ENCODE peak calls at places on chromosomes 3 and 15, in six cellular contexts. O is neuronal stem cell; G is IMR-90; X is ovary; N is effector memory CD4-positive, alpha-beta T cell; A is CD8-positive, alpha-beta memory T cell. T is an unnamed sample.
A peak's percentile ranks its signal among the peaks of the same experiment; 100 is the strongest.

GRCh38 chr15:42191610-42192346 is 16.3 kb downstream of the VPS39 start:
- DNase-seq in G (no peak), N (no peak), X (no peak), A (no peak), O (no peak), T (no peak)

GRCh38 chr3:14537590-14538450 is 2.3 kb downstream of the GRIP2 start:
- DNase-seq in N (no peak), X (no peak), A (peak; percentile 12), G (no peak), O (no peak), T (no peak)

GRCh38 chr3:142878901-142879300 is 10.0 kb downstream of the PCOLCE2 start:
- DNase-seq in N (no peak), O (no peak), G (no peak), A (no peak), X (no peak), T (no peak)

GRCh38 chr3:23825802-23826201 is 20.0 kb downstream of the UBE2E1 start:
- DNase-seq in G (no peak), X (no peak), A (no peak), N (no peak), O (no peak), T (no peak)

GRCh38 chr15:80411788-80412288 is 7.7 kb downstream of the ARNT2 start:
- DNase-seq in O (no peak), A (no peak), X (no peak), N (no peak), G (no peak), T (no peak)

GRCh38 chr15:59746777-59747176 is 57.7 kb upstream of the BNIP2 start:
- DNase-seq in G (no peak), O (no peak), A (no peak), X (no peak), N (no peak), T (no peak)

GRCh38 chr15:82810863-82811421 is 1.5 kb downstream of the WHAMM start:
- DNase-seq in A (peak; percentile 78), X (no peak), N (peak; percentile 38), G (no peak), O (no peak), T (peak; percentile 5)

GRCh38 chr3:126267169-126267975 is 87.0 kb upstream of the ALDH1L1 start:
- DNase-seq in O (peak; percentile 93), G (peak; percentile 91), A (no peak), X (peak; percentile 82), N (no peak), T (peak; percentile 87)

GRCh38 chr3:133600682-133601081 is 27.2 kb downstream of the CDV3 start:
- DNase-seq in O (no peak), N (no peak), X (no peak), G (no peak), A (no peak), T (no peak)

GRCh38 chr3:177729939-177730700 is 532.8 kb upstream of the TBL1XR1 start:
- DNase-seq in N (no peak), O (no peak), X (peak; percentile 41), A (no peak), G (no peak), T (peak; percentile 66)

GRCh38 chr15:64552281-64552948 is 92.0 kb downstream of the ZNF609 start:
- DNase-seq in N (no peak), X (no peak), G (no peak), O (no peak), A (no peak), T (no peak)

GRCh38 chr15:92603743-92604470 is 51.7 kb downstream of the FAM174B start:
- DNase-seq in G (no peak), A (no peak), O (no peak), X (peak; percentile 54), N (no peak), T (peak; percentile 23)

GRCh38 chr15:92601940-92602593 is 53.5 kb downstream of the FAM174B start:
- DNase-seq in N (no peak), A (no peak), O (no peak), G (no peak), X (no peak), T (no peak)

GRCh38 chr15:92599394-92599970 is 56.1 kb downstream of the FAM174B start:
- DNase-seq in N (no peak), A (no peak), O (no peak), X (no peak), G (peak; percentile 21), T (peak; percentile 72)

GRCh38 chr15:92603278-92603677 is 52.3 kb downstream of the FAM174B start:
- DNase-seq in G (no peak), N (no peak), X (no peak), O (no peak), A (no peak), T (no peak)

DNA sequence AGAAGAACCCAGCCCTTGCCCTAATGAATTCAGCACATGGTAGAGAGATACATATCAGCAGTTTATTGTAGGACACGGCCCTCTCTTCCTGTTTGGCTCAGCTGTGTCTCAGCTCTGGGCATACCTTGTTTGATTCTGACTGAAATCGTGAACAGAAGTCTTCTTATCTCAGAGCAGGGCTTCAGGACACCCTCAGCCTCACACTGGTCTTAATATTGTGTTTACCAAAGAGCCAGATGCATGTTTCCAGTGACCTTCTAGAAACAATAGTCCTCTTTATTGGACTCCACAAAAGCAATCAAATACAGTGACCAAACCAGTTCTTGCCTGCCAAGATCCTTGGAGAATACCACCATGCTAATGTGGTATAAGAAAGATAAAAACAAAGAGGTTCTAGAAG is 54.7 kb downstream of the FAM174B start:
- DNase-seq in G (no peak), A (no peak), N (no peak), X (no peak), O (no peak), T (no peak)
- H3K4me3 ChIP-seq in G (no peak overlapping the region), A (no peak overlapping the region), N (no peak overlapping the region), X (no peak overlapping the region), O (no peak overlapping the region), T (no peak overlapping the region)

GRCh38 chr3:171847133-171847532 is 4.0 kb downstream of the TMEM212 start:
- DNase-seq in G (no peak), X (no peak), A (no peak), O (no peak), N (no peak), T (no peak)
- H3K4me1 ChIP-seq in G (peaks cover 15% of the 10 kb centered on the region), X (peaks cover 5% of the 10 kb centered on the region), A (no peaks in the 10 kb centered on the region), O (peaks cover 3% of the 10 kb centered on the region), N (no peaks in the 10 kb centered on the region), T (peaks cover 26% of the 10 kb centered on the region)

DNA sequence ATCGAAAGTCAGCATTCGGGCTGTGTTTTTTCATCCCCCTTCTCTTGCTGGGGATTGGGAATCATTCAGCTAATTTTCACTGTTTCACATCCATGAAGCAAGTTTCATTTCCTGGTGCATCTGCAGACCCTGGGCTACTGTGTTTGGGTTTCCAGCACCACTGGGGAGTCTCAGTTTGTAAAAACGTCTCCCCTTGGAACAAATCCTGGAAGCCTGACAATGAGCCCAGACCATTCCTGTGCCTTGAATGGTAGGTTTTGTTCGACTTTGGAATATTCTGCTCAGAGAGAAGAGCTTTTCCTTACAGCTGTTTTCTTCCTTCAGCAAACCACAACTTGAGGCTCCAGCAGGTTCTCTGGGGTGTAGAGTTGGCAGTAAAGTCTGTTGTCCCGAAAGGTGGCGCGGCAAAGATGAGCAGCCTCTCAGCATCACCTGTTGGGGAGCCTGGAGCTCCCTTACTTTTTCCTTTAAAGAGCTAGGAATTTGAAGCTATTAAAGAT is 65.3 kb downstream of the BOC start:
- DNase-seq in G (peak; percentile 16), N (no peak), O (no peak), X (no peak), A (no peak), T (no peak)
- H3K4me3 ChIP-seq in G (peak overlapping the region; percentile 13), N (no peak overlapping the region), O (no peak overlapping the region), X (no peak overlapping the region), A (no peak overlapping the region), T (peak overlapping the region; percentile 44)

GRCh38 chr3:139762307-139762706 is 84.5 kb upstream of the NMNAT3 start:
- DNase-seq in O (no peak), G (no peak), A (no peak), N (no peak), X (no peak), T (no peak)
- H3K4me1 ChIP-seq in O (peaks cover 14% of the 10 kb centered on the region), G (no peaks in the 10 kb centered on the region), A (no peaks in the 10 kb centered on the region), N (no peaks in the 10 kb centered on the region), X (peaks cover 2% of the 10 kb centered on the region), T (peaks cover 41% of the 10 kb centered on the region)

DNA sequence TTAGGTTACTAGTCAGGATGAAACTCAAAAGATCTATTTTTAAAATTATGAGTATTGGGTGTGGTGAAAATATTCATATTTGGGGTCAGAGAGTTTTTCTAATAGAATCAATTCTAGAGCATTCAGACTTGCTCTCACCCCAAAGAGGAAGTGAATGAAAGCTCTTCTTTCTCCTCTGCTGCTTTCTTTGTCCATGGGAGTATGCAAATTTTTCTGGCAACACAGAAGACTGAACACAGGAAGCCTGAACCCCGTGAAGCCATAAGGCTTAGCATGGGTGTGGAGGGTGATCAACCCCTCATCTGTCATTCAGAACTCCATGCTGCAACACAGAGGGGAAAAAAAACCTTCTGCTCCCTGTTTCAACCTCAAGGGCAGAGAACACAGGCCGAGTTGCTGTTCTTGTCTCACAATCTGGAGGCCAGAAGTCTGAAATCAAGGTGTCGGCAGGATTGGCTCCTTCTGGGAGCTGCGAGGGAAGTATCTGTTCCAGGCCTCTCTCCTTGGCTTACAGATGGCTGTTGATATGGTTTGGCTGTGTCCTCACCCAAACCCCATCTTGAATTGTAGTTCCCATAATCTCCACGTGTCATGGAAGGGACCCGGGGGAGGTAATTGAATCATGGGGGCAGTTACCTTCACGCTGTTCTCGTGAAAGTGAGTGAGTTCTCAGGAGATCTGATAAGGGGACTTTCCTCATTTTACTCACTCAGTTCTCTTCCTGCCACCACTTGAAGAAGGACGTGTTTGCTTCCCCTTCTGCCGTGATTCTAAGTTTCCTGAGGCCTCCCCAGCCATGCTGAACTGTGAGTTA is 33.7 kb upstream of the CD47 start:
- DNase-seq in X (no peak), A (peak; percentile 76), G (no peak), N (peak; percentile 57), O (no peak), T (no peak)
- H3K4me3 ChIP-seq in X (no peak overlapping the region), A (peak overlapping the region; percentile 58), G (no peak overlapping the region), N (peak overlapping the region; percentile 44), O (no peak overlapping the region), T (no peak overlapping the region)

T was measured in astrocyte.